ENCODE peak calls at places on chromosomes 16 and 17, in nine cellular contexts. One of them, this sample, is unnamed.

GRCh38 chr16:72876981-72877373 is 171.0 kb downstream of the ZFHX3 start:
- DNase-seq in choroid plexus epithelial cell: peak
- DNase-seq in GM12865: no peak
- DNase-seq in mucosa of descending colon: no peak
- DNase-seq in GM20000: no peak
- DNase-seq in cardiac muscle cell: peak
- DNase-seq in fibroblast of mammary gland: no peak
- DNase-seq in fibroblast of the aortic adventitia: no peak
- DNase-seq in thoracic aorta: no peak
- DNase-seq in this sample: no peak

GRCh38 chr16:83705856-83706255 is 101.9 kb upstream of the HSBP1 start:
- DNase-seq in choroid plexus epithelial cell: peak
- DNase-seq in GM12865: no peak
- DNase-seq in mucosa of descending colon: no peak
- DNase-seq in GM20000: no peak
- DNase-seq in cardiac muscle cell: no peak
- DNase-seq in fibroblast of mammary gland: no peak
- DNase-seq in fibroblast of the aortic adventitia: no peak
- DNase-seq in thoracic aorta: no peak
- DNase-seq in this sample: no peak

GRCh38 chr16:4064950-4065352 is 51.3 kb downstream of the ADCY9 start:
- DNase-seq in choroid plexus epithelial cell: no peak
- DNase-seq in GM12865: no peak
- DNase-seq in mucosa of descending colon: no peak
- DNase-seq in GM20000: no peak
- DNase-seq in cardiac muscle cell: no peak
- DNase-seq in fibroblast of mammary gland: no peak
- DNase-seq in fibroblast of the aortic adventitia: no peak
- DNase-seq in thoracic aorta: no peak
- DNase-seq in this sample: no peak

GRCh38 chr17:20211246-20211645 is 202.1 kb downstream of the SPECC1 start:
- DNase-seq in choroid plexus epithelial cell: peak
- DNase-seq in GM12865: no peak
- DNase-seq in mucosa of descending colon: no peak
- DNase-seq in GM20000: no peak
- DNase-seq in cardiac muscle cell: no peak
- DNase-seq in fibroblast of mammary gland: no peak
- DNase-seq in fibroblast of the aortic adventitia: no peak
- DNase-seq in thoracic aorta: no peak
- DNase-seq in this sample: no peak

GRCh38 chr17:69858460-69858859 is 216.6 kb upstream of the KCNJ16 start:
- DNase-seq in choroid plexus epithelial cell: peak
- DNase-seq in GM12865: no peak
- DNase-seq in mucosa of descending colon: no peak
- DNase-seq in GM20000: no peak
- DNase-seq in cardiac muscle cell: no peak
- DNase-seq in fibroblast of mammary gland: no peak
- DNase-seq in fibroblast of the aortic adventitia: no peak
- DNase-seq in thoracic aorta: no peak
- DNase-seq in this sample: no peak

GRCh38 chr17:9982159-9982558 is 77.1 kb upstream of the RCVRN start:
- DNase-seq in choroid plexus epithelial cell: peak
- DNase-seq in GM12865: peak
- DNase-seq in mucosa of descending colon: no peak
- DNase-seq in GM20000: no peak
- DNase-seq in cardiac muscle cell: no peak
- DNase-seq in fibroblast of mammary gland: no peak
- DNase-seq in fibroblast of the aortic adventitia: no peak
- DNase-seq in thoracic aorta: no peak
- DNase-seq in this sample: no peak

GRCh38 chr17:49074851-49075540 is 57.6 kb upstream of the B4GALNT2 start:
- DNase-seq in choroid plexus epithelial cell: peak
- DNase-seq in GM12865: no peak
- DNase-seq in mucosa of descending colon: no peak
- DNase-seq in GM20000: no peak
- DNase-seq in cardiac muscle cell: peak
- DNase-seq in fibroblast of mammary gland: no peak
- DNase-seq in fibroblast of the aortic adventitia: peak
- DNase-seq in thoracic aorta: no peak
- DNase-seq in this sample: no peak

GRCh38 chr17:18371455-18371854 is 6.1 kb upstream of the EVPLL start:
- DNase-seq in choroid plexus epithelial cell: no peak
- DNase-seq in GM12865: peak
- DNase-seq in mucosa of descending colon: no peak
- DNase-seq in GM20000: no peak
- DNase-seq in cardiac muscle cell: no peak
- DNase-seq in fibroblast of mammary gland: no peak
- DNase-seq in fibroblast of the aortic adventitia: no peak
- DNase-seq in thoracic aorta: no peak
- DNase-seq in this sample: no peak

GRCh38 chr17:27751622-27752490 is 48.5 kb downstream of the NOS2 start:
- DNase-seq in choroid plexus epithelial cell: no peak
- DNase-seq in GM12865: no peak
- DNase-seq in mucosa of descending colon: no peak
- DNase-seq in GM20000: no peak
- DNase-seq in cardiac muscle cell: no peak
- DNase-seq in fibroblast of mammary gland: no peak
- DNase-seq in fibroblast of the aortic adventitia: no peak
- DNase-seq in thoracic aorta: no peak
- DNase-seq in this sample: no peak

GRCh38 chr17:27746881-27747280 is 53.4 kb downstream of the NOS2 start:
- DNase-seq in choroid plexus epithelial cell: no peak
- DNase-seq in GM12865: no peak
- DNase-seq in mucosa of descending colon: no peak
- DNase-seq in GM20000: no peak
- DNase-seq in cardiac muscle cell: no peak
- DNase-seq in fibroblast of mammary gland: no peak
- DNase-seq in fibroblast of the aortic adventitia: no peak
- DNase-seq in thoracic aorta: no peak
- DNase-seq in this sample: no peak

GRCh38 chr17:27751166-27751565 is 49.2 kb downstream of the NOS2 start:
- DNase-seq in choroid plexus epithelial cell: no peak
- DNase-seq in GM12865: no peak
- DNase-seq in mucosa of descending colon: no peak
- DNase-seq in GM20000: no peak
- DNase-seq in cardiac muscle cell: no peak
- DNase-seq in fibroblast of mammary gland: no peak
- DNase-seq in fibroblast of the aortic adventitia: no peak
- DNase-seq in thoracic aorta: no peak
- DNase-seq in this sample: no peak

GRCh38 chr17:27748360-27748825 is 51.9 kb downstream of the NOS2 start:
- DNase-seq in choroid plexus epithelial cell: no peak
- DNase-seq in GM12865: no peak
- DNase-seq in mucosa of descending colon: no peak
- DNase-seq in GM20000: no peak
- DNase-seq in cardiac muscle cell: no peak
- DNase-seq in fibroblast of mammary gland: no peak
- DNase-seq in fibroblast of the aortic adventitia: no peak
- DNase-seq in thoracic aorta: no peak
- DNase-seq in this sample: no peak

DNA sequence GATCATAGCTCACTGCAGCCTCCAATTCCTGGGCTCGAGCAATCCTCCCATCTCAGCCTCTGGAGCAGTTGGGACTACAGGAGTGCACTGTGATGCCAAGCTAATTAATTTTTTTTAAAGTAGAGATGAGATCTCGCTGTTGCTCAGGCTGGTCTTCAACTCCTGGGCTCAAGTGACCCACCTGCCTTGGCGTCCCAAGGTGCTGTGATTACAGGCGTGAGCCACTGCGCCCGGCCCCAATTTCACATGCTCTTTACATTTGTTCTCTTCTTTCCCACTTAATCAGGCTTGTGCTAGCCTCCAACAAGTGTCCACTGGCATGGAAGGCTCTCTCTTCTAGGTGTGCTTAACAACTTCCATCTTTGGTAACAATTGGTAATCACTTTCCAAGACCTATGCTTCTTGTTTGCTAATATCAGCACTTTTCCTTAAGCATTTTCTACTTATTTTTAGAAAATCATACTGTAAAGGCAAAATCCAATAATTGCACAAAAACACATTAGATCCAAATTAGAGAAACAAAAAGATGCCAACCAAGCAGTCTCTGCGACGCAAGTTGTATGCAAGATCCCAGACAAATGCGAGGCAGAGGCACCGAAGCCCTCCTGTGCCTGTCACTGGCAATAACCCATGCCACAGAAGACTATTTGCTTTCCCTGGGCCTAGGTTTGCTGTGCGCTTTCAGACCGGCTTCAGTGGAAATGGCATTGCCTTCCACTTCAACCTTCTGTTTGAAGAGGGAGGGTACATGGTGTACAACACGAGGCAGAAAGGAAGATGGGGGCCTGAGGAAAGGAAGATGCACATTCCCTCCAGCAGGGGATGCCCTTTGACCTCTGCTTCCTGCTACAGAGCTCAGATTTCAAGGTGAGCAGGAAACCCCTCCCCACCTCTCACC is 52.6 kb downstream of the NOS2 start:
- DNase-seq in choroid plexus epithelial cell: peak
- DNase-seq in GM12865: no peak
- DNase-seq in mucosa of descending colon: no peak
- DNase-seq in GM20000: no peak
- DNase-seq in cardiac muscle cell: no peak
- DNase-seq in fibroblast of mammary gland: no peak
- DNase-seq in fibroblast of the aortic adventitia: no peak
- DNase-seq in thoracic aorta: no peak
- DNase-seq in this sample: no peak
- TF ChIP-seq CTCF in choroid plexus epithelial cell: peak
- TF ChIP-seq CTCF in GM12865: peak
- TF ChIP-seq CTCF in mucosa of descending colon: no peak
- TF ChIP-seq CTCF in GM20000: no peak
- TF ChIP-seq CTCF in cardiac muscle cell: peak
- TF ChIP-seq CTCF in fibroblast of mammary gland: peak
- TF ChIP-seq CTCF in fibroblast of the aortic adventitia: peak
- TF ChIP-seq CTCF in thoracic aorta: no peak
- TF ChIP-seq CTCF in this sample: no peak

DNA sequence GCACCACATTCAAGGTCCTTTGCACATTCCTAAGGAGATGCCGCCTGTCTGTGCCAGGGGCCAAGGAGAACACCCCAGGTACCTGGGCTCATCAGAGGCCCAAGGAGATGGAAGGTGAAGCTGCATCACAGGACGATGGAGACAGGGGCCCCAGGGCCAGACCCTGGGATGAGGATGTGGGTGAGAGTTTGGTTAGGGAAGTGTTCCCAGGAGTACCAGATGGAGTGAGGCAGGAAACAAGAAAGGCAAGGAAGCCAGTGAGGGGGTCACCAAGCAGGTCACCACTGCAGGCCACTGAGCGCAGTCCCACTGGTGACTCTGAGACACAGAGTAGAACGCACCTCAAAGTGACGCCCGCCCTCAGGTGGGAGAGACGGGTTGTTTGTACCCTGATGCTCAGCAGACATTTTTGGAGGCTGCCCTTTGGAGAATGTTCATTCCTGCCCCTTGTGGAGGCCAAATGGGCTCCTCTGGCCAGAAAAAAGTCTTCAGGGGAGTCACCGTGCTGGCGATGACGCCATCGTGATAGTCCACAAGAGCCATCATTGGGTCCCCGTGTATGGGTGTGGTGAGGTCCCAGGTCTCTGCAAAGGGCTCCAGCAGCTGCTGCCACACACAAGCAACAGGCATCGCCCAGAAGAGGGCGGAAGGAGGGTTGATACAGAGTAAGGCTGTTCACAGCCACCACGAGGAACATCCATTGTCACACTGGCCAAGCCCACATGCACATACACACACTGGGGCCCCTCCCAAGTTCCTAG is 57.5 kb downstream of the BEAN1 start:
- DNase-seq in choroid plexus epithelial cell: no peak
- DNase-seq in GM12865: peak
- DNase-seq in mucosa of descending colon: no peak
- DNase-seq in GM20000: no peak
- DNase-seq in cardiac muscle cell: no peak
- DNase-seq in fibroblast of mammary gland: no peak
- DNase-seq in fibroblast of the aortic adventitia: no peak
- DNase-seq in thoracic aorta: no peak
- DNase-seq in this sample: peak
- TF ChIP-seq CTCF in choroid plexus epithelial cell: no peak
- TF ChIP-seq CTCF in GM12865: no peak
- TF ChIP-seq CTCF in mucosa of descending colon: no peak
- TF ChIP-seq CTCF in GM20000: no peak
- TF ChIP-seq CTCF in cardiac muscle cell: no peak
- TF ChIP-seq CTCF in fibroblast of mammary gland: no peak
- TF ChIP-seq CTCF in fibroblast of the aortic adventitia: no peak
- TF ChIP-seq CTCF in thoracic aorta: no peak
- TF ChIP-seq CTCF in this sample: no peak

GRCh38 chr17:21512307-21513011 is 136.3 kb downstream of the KCNJ12 start:
- DNase-seq in choroid plexus epithelial cell: no peak
- DNase-seq in GM12865: no peak
- DNase-seq in mucosa of descending colon: no peak
- DNase-seq in GM20000: no peak
- DNase-seq in cardiac muscle cell: no peak
- DNase-seq in fibroblast of mammary gland: no peak
- DNase-seq in fibroblast of the aortic adventitia: no peak
- DNase-seq in thoracic aorta: no peak
- DNase-seq in this sample: no peak

GRCh38 chr17:21513012-21513570 is 136.9 kb downstream of the KCNJ12 start:
- DNase-seq in choroid plexus epithelial cell: peak
- DNase-seq in GM12865: peak
- DNase-seq in mucosa of descending colon: peak
- DNase-seq in GM20000: peak
- DNase-seq in cardiac muscle cell: peak
- DNase-seq in fibroblast of mammary gland: peak
- DNase-seq in fibroblast of the aortic adventitia: peak
- DNase-seq in thoracic aorta: peak
- DNase-seq in this sample: peak

GRCh38 chr17:21505819-21506815 is 130.0 kb downstream of the KCNJ12 start:
- DNase-seq in choroid plexus epithelial cell: no peak
- DNase-seq in GM12865: no peak
- DNase-seq in mucosa of descending colon: no peak
- DNase-seq in GM20000: no peak
- DNase-seq in cardiac muscle cell: no peak
- DNase-seq in fibroblast of mammary gland: no peak
- DNase-seq in fibroblast of the aortic adventitia: no peak
- DNase-seq in thoracic aorta: no peak
- DNase-seq in this sample: no peak

GRCh38 chr17:21510686-21511367 is 134.7 kb downstream of the KCNJ12 start:
- DNase-seq in choroid plexus epithelial cell: peak
- DNase-seq in GM12865: no peak
- DNase-seq in mucosa of descending colon: no peak
- DNase-seq in GM20000: no peak
- DNase-seq in cardiac muscle cell: no peak
- DNase-seq in fibroblast of mammary gland: no peak
- DNase-seq in fibroblast of the aortic adventitia: no peak
- DNase-seq in thoracic aorta: no peak
- DNase-seq in this sample: no peak

GRCh38 chr17:21511368-21512195 is 135.4 kb downstream of the KCNJ12 start:
- DNase-seq in choroid plexus epithelial cell: peak
- DNase-seq in GM12865: peak
- DNase-seq in mucosa of descending colon: peak
- DNase-seq in GM20000: peak
- DNase-seq in cardiac muscle cell: peak
- DNase-seq in fibroblast of mammary gland: peak
- DNase-seq in fibroblast of the aortic adventitia: peak
- DNase-seq in thoracic aorta: peak
- DNase-seq in this sample: peak
- TF ChIP-seq CTCF in choroid plexus epithelial cell: peak
- TF ChIP-seq CTCF in GM12865: peak
- TF ChIP-seq CTCF in mucosa of descending colon: peak
- TF ChIP-seq CTCF in GM20000: peak
- TF ChIP-seq CTCF in cardiac muscle cell: peak
- TF ChIP-seq CTCF in fibroblast of mammary gland: peak
- TF ChIP-seq CTCF in fibroblast of the aortic adventitia: peak
- TF ChIP-seq CTCF in thoracic aorta: peak
- TF ChIP-seq CTCF in this sample: peak

GRCh38 chr17:34663714-34664113 is 84.3 kb downstream of the TMEM132E start:
- DNase-seq in choroid plexus epithelial cell: no peak
- DNase-seq in GM12865: no peak
- DNase-seq in mucosa of descending colon: no peak
- DNase-seq in GM20000: no peak
- DNase-seq in cardiac muscle cell: no peak
- DNase-seq in fibroblast of mammary gland: no peak
- DNase-seq in fibroblast of the aortic adventitia: no peak
- DNase-seq in thoracic aorta: no peak
- DNase-seq in this sample: no peak

GRCh38 chr17:34665803-34666763 is 86.7 kb downstream of the TMEM132E start:
- DNase-seq in choroid plexus epithelial cell: no peak
- DNase-seq in GM12865: no peak
- DNase-seq in mucosa of descending colon: no peak
- DNase-seq in GM20000: no peak
- DNase-seq in cardiac muscle cell: no peak
- DNase-seq in fibroblast of mammary gland: no peak
- DNase-seq in fibroblast of the aortic adventitia: no peak
- DNase-seq in thoracic aorta: no peak
- DNase-seq in this sample: peak

GRCh38 chr17:34668206-34668605 is 88.8 kb downstream of the TMEM132E start:
- DNase-seq in choroid plexus epithelial cell: no peak
- DNase-seq in GM12865: no peak
- DNase-seq in mucosa of descending colon: no peak
- DNase-seq in GM20000: no peak
- DNase-seq in cardiac muscle cell: no peak
- DNase-seq in fibroblast of mammary gland: no peak
- DNase-seq in fibroblast of the aortic adventitia: no peak
- DNase-seq in thoracic aorta: no peak
- DNase-seq in this sample: no peak

GRCh38 chr17:34667656-34668055 is 88.3 kb downstream of the TMEM132E start:
- DNase-seq in choroid plexus epithelial cell: no peak
- DNase-seq in GM12865: no peak
- DNase-seq in mucosa of descending colon: no peak
- DNase-seq in GM20000: no peak
- DNase-seq in cardiac muscle cell: no peak
- DNase-seq in fibroblast of mammary gland: no peak
- DNase-seq in fibroblast of the aortic adventitia: no peak
- DNase-seq in thoracic aorta: no peak
- DNase-seq in this sample: no peak

GRCh38 chr17:34665150-34665802 is 85.9 kb downstream of the TMEM132E start:
- DNase-seq in choroid plexus epithelial cell: no peak
- DNase-seq in GM12865: peak
- DNase-seq in mucosa of descending colon: no peak
- DNase-seq in GM20000: no peak
- DNase-seq in cardiac muscle cell: no peak
- DNase-seq in fibroblast of mammary gland: no peak
- DNase-seq in fibroblast of the aortic adventitia: no peak
- DNase-seq in thoracic aorta: no peak
- DNase-seq in this sample: no peak
- TF ChIP-seq CTCF in choroid plexus epithelial cell: no peak
- TF ChIP-seq CTCF in GM12865: no peak
- TF ChIP-seq CTCF in mucosa of descending colon: no peak
- TF ChIP-seq CTCF in GM20000: no peak
- TF ChIP-seq CTCF in cardiac muscle cell: no peak
- TF ChIP-seq CTCF in fibroblast of mammary gland: no peak
- TF ChIP-seq CTCF in fibroblast of the aortic adventitia: no peak
- TF ChIP-seq CTCF in thoracic aorta: no peak
- TF ChIP-seq CTCF in this sample: no peak

This sample was measured in tibial artery.